ENCODE peak calls at places on chromosome 14, in nine cellular contexts. H is neural crest cell, D is MCF 10A, Q is mucosa of descending colon, S is Peyer's patch, C is cardiac muscle cell, L is AG09309, J is sigmoid colon, N is testis. X is an unnamed sample.

GRCh38 chr14:94320243-94320642 is 2.9 kb downstream of the SERPINA6 start:
- DNase-seq in Q (peak), N (no peak), L (no peak), D (peak), J (no peak), H (no peak), C (no peak), S (peak), X (no peak)

GRCh38 chr14:65065719-65066118 is 36.6 kb downstream of the MAX start:
- DNase-seq in L (no peak), S (no peak), Q (no peak), C (no peak), H (no peak), J (no peak), N (no peak), D (no peak), X (no peak)

GRCh38 chr14:64960762-64961276 is 11.3 kb downstream of the RAB15 start:
- DNase-seq in H (no peak), Q (no peak), D (no peak), L (no peak), C (no peak), S (no peak), J (no peak), N (no peak), X (no peak)

GRCh38 chr14:90629471-90629870 is 186.8 kb downstream of the TTC7B start:
- DNase-seq in S (no peak), D (peak), L (no peak), Q (no peak), J (no peak), C (no peak), H (no peak), N (no peak), X (no peak)

GRCh38 chr14:88562831-88563686 is at the start of gene ZC3H14:
- DNase-seq in J (peak), S (peak), N (peak), H (peak), D (peak), Q (peak), L (no peak), C (peak), X (peak)

GRCh38 chr14:76499399-76499798 is 123.5 kb downstream of the ESRRB start:
- DNase-seq in J (peak), N (no peak), C (no peak), Q (no peak), L (no peak), H (no peak), S (peak), D (no peak), X (no peak)

GRCh38 chr14:36055052-36055378 is 121.5 kb downstream of the PTCSC3 start:
- DNase-seq in H (no peak), D (no peak), C (no peak), N (no peak), J (no peak), Q (no peak), L (no peak), S (no peak), X (no peak)

GRCh38 chr14:82602794-82603193 is 1069.1 kb upstream of the SEL1L start:
- DNase-seq in H (no peak), Q (no peak), S (no peak), L (no peak), J (no peak), C (no peak), N (no peak), D (no peak), X (no peak)

GRCh38 chr14:61698216-61698980 is 3.1 kb downstream of the HIF1A start:
- DNase-seq in J (no peak), H (no peak), S (no peak), D (no peak), C (peak), Q (no peak), L (no peak), N (no peak), X (no peak)

GRCh38 chr14:92986254-92987147 is 63.6 kb downstream of the CHGA start:
- DNase-seq in S (no peak), D (peak), L (no peak), Q (peak), C (no peak), N (peak), J (peak), H (no peak), X (no peak)

GRCh38 chr14:57816568-57817284 is 49.2 kb downstream of the SLC35F4 start:
- DNase-seq in J (no peak), Q (no peak), S (no peak), L (no peak), H (no peak), C (no peak), N (no peak), D (peak), X (no peak)

GRCh38 chr14:35808076-35808657 is 928 bp downstream of the RALGAPA1 start:
- DNase-seq in L (no peak), N (peak), H (no peak), D (peak), Q (peak), J (no peak), S (peak), C (no peak), X (no peak)

GRCh38 chr14:100543471-100544455 is 43.5 kb downstream of the BEGAIN start:
- DNase-seq in Q (peak), D (no peak), L (no peak), H (no peak), N (no peak), S (no peak), C (no peak), J (no peak), X (no peak)

GRCh38 chr14:64728106-64728505 is 23.9 kb downstream of the PLEKHG3 start:
- DNase-seq in Q (peak), L (no peak), C (no peak), S (no peak), D (no peak), J (peak), N (no peak), H (no peak), X (no peak)

GRCh38 chr14:67199016-67199415 is 9.8 kb downstream of the GARIN2 start:
- DNase-seq in Q (no peak), H (no peak), L (no peak), S (no peak), J (no peak), C (no peak), D (no peak), N (no peak), X (no peak)

GRCh38 chr14:22819191-22819988 is 4.2 kb upstream of the SLC7A7 start:
- DNase-seq in S (peak), H (no peak), D (no peak), J (peak), L (no peak), C (no peak), Q (peak), N (no peak), X (no peak)

GRCh38 chr14:31194095-31194494 is 13.5 kb downstream of the HECTD1 start:
- DNase-seq in C (no peak), H (no peak), S (no peak), N (no peak), L (no peak), Q (no peak), J (no peak), D (no peak), X (no peak)

GRCh38 chr14:31197671-31198070 is 9.9 kb downstream of the HECTD1 start:
- DNase-seq in Q (no peak), N (no peak), H (no peak), S (no peak), C (no peak), J (no peak), D (no peak), L (no peak), X (no peak)

GRCh38 chr14:31194661-31195060 is 12.9 kb downstream of the HECTD1 start:
- DNase-seq in C (no peak), L (no peak), N (no peak), J (no peak), H (no peak), Q (no peak), D (no peak), S (no peak), X (no peak)

GRCh38 chr14:31201111-31201510 is 6.5 kb downstream of the HECTD1 start:
- DNase-seq in L (no peak), S (no peak), J (no peak), C (no peak), Q (no peak), D (no peak), H (no peak), N (no peak), X (no peak)

GRCh38 chr14:31196839-31197477 is 10.6 kb downstream of the HECTD1 start:
- DNase-seq in Q (no peak), L (no peak), H (no peak), S (no peak), D (no peak), N (no peak), C (no peak), J (no peak), X (no peak)
- TF ChIP-seq CTCF in Q (no peak), L (no peak), H (no peak), S (no peak), D (no peak), N (no peak), C (no peak), J (no peak), X (no peak)

DNA sequence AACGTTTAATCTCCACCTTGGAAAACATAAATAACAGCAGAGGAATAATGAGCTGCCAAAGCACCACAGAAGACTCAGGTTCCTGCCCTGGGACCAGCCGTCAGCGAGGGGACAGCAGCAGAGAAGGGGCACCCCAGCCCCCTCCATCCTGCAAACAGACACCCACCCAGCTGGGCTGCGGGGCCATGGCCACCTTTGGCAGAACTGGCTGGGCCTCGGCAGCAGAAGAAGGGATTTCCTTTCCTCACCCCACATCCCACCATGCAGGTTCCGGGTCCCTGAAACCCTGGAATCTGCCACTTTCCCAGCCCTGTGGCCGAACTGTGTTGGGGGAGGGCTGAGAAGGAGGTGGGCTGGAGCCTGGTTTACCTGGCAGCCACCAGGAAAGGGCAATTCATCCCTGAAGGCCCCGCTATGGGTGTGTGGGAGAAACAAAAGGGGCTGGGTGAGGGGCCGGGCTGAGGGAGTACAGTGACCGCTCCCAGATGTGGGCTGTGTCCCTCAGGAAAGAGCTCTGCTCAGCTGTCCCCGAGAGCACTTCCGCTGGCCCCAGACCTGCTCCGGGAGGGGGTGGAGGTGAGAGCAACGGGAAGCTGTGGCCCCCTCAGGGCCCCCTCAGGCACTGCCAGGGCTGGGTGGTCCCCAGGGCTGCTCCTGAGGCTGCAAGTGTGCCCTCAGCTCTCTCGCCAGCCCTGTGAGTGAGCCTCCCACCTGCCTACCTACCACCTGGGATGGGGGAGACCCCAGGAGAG is 3.8 kb downstream of the PGF start:
- DNase-seq in Q (peak), L (no peak), H (no peak), J (peak), C (no peak), D (no peak), N (no peak), S (no peak), X (no peak)
- TF ChIP-seq CTCF in Q (no peak), L (no peak), H (no peak), J (no peak), C (no peak), D (no peak), N (no peak), S (no peak), X (no peak)

GRCh38 chr14:104793703-104793959 is 1.9 kb downstream of the AKT1 start:
- DNase-seq in L (no peak), J (no peak), N (no peak), S (no peak), Q (no peak), D (no peak), C (no peak), H (no peak), X (no peak)

GRCh38 chr14:104795781-104796681 is 483 bp upstream of the AKT1 start:
- DNase-seq in Q (peak), H (no peak), S (peak), J (no peak), C (peak), D (peak), N (peak), L (no peak), X (peak)

GRCh38 chr14:104794099-104794498 is 1.4 kb downstream of the AKT1 start:
- DNase-seq in L (no peak), Q (peak), C (peak), H (no peak), J (no peak), N (peak), D (peak), S (peak), X (no peak)

GRCh38 chr14:104795468-104795780 is at the start of gene AKT1:
- DNase-seq in H (no peak), C (no peak), J (no peak), D (no peak), L (no peak), Q (no peak), S (no peak), N (no peak), X (no peak)

GRCh38 chr14:104794641-104795467 is 694 bp downstream of the AKT1 start:
- DNase-seq in C (peak), H (no peak), Q (peak), L (no peak), J (no peak), N (peak), D (peak), S (peak), X (peak)
- TF ChIP-seq CTCF in C (peak), H (no peak), Q (no peak), L (no peak), J (no peak), N (no peak), D (no peak), S (no peak), X (no peak)

GRCh38 chr14:72070458-72070857 is 138.2 kb downstream of the RGS6 start:
- DNase-seq in D (no peak), S (no peak), H (no peak), Q (no peak), L (no peak), J (no peak), N (no peak), C (no peak), X (no peak)
- TF ChIP-seq CTCF in D (no peak), S (no peak), H (no peak), Q (no peak), L (no peak), J (no peak), N (no peak), C (no peak), X (no peak)

GRCh38 chr14:71011479-71011878 is 104.2 kb downstream of the PCNX1 start:
- DNase-seq in N (no peak), S (no peak), H (no peak), L (no peak), C (no peak), J (no peak), Q (no peak), D (no peak), X (no peak)
- TF ChIP-seq CTCF in N (no peak), S (no peak), H (peak), L (peak), C (peak), J (no peak), Q (no peak), D (peak), X (no peak)

GRCh38 chr14:30209136-30209535 is 281.5 kb upstream of the PRKD1 start:
- DNase-seq in J (no peak), S (no peak), Q (no peak), L (no peak), C (no peak), N (no peak), H (no peak), D (no peak), X (no peak)

GRCh38 chr14:30210630-30211029 is 283.0 kb upstream of the PRKD1 start:
- DNase-seq in S (no peak), J (no peak), H (no peak), C (no peak), Q (no peak), D (peak), L (no peak), N (no peak), X (no peak)

GRCh38 chr14:30214014-30214413 is 286.4 kb upstream of the PRKD1 start:
- DNase-seq in H (no peak), J (no peak), C (no peak), N (no peak), Q (no peak), S (no peak), D (peak), L (no peak), X (no peak)

GRCh38 chr14:30211326-30211725 is 283.7 kb upstream of the PRKD1 start:
- DNase-seq in H (no peak), J (no peak), D (peak), S (no peak), C (no peak), Q (no peak), L (no peak), N (no peak), X (no peak)

GRCh38 chr14:30214456-30215090 is 286.9 kb upstream of the PRKD1 start:
- DNase-seq in C (peak), L (no peak), J (no peak), Q (no peak), N (peak), H (peak), S (no peak), D (peak), X (no peak)
- TF ChIP-seq CTCF in C (peak), L (peak), J (peak), Q (no peak), N (peak), H (peak), S (peak), D (peak), X (no peak)

DNA sequence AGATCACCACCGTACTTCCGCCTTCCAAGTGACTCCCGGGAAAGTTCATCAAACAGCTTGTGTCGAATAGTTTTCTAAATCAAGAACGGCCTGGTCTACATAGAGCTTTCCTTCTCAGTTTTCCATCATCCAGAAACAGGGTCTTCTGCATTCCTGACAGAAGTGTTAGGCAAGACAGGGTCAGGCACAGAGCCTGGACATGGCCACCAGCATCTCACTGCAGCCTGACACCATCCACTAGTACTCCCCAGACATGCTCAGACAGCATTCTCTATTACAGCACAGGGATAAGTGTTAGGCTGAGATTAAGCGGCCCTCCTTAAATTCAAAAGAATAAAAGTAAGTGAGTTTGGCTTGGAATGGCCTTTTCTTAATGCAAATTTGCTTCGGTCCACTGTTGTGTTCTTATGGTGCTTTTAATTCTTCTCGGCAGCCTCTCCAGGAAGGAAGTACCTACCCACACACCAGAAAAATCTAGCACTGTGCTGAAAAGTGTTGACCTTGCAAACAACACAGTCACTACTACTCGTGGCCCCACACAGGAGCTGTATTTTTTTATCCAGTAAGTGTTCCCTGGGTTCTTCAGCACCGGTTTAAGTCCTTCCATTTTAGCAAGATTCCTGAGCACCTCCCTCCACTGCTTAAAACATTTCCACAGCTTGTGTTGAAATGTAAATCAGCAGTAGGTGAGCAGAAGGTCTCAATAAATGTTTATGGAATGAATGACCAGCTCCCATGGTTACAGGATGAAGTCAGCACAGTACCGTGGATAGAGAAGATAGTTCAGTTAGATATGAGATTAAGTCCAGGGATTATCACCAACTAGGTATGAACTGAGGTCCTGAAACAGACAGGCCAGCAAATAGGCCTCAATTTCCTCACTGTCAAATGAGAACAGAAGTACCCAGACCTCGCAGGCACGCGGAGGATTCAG is 44.1 kb downstream of the SETD3 start:
- DNase-seq in N (no peak), C (no peak), S (no peak), L (no peak), D (no peak), H (no peak), J (no peak), Q (no peak), X (no peak)
- TF ChIP-seq CTCF in N (no peak), C (no peak), S (no peak), L (no peak), D (no peak), H (no peak), J (no peak), Q (no peak), X (no peak)

GRCh38 chr14:55160989-55161388 is 30.4 kb downstream of the DLGAP5 start:
- DNase-seq in H (no peak), C (no peak), D (peak), Q (no peak), J (no peak), S (no peak), N (no peak), L (peak), X (no peak)
- TF ChIP-seq CTCF in H (peak), C (peak), D (peak), Q (peak), J (peak), S (peak), N (peak), L (peak), X (no peak)

DNA sequence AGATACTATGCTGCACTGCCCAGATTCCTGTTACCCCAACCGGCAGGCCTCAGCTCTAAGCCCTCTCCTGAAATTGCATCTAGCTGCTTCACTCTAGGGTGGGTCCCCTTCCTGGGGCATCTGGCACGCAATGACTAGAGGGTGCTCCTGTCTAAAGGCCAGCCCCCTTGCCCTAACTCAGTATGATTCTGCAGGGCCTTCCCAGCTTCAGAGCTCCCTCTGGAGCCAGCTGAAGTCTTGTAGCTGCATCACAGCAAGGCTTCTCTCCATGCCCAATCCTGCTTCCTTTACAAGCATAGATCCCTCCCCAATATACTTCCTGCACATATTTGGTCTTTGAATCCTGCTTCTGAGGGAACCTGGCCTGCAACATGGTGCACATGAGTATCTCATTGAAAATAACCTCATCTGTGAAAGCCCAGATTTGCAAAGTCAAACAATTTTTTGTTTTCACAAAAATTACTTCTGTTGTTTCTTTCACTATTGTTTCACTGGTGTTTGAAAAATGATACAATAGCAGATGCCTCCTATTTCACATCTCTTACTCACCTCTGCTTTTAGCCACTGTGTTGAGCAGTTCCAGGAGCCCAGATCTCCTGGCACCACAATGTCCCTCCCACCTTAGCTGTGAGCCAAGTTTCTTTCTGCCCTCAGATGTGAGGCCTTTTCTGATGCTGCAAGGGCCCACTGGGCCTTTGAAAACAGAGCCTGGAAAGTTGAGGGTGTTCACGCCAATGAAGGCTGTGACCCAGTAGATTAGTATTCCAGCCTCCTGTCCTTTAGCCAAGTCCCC is 169.5 kb upstream of the EGLN3 start:
- DNase-seq in Q (no peak), J (no peak), S (no peak), N (no peak), L (no peak), H (no peak), C (no peak), D (no peak), X (no peak)
- TF ChIP-seq CTCF in Q (no peak), J (no peak), S (no peak), N (no peak), L (no peak), H (no peak), C (no peak), D (no peak), X (no peak)

X was measured in activated B cell treated with CpG ODN at 0.5 μM for 24 hours.